ENCODE peak calls at places on chromosomes 5 and 9, in five cellular contexts. P is Karpas-422, N is HCT116, F is OCI-LY7, Z is PC-3. R is an unnamed sample.

GRCh38 chr5:54658014-54658413 is 140.5 kb downstream of the SNX18 start:
- DNase-seq in N (no peak), F (no peak), Z (peak; percentile 27), P (no peak), R (peak; percentile 51)

GRCh38 chr9:35962126-35962906 is 4.4 kb upstream of the OR2S2 start:
- DNase-seq in P (no peak), N (no peak), Z (peak; percentile 56), F (no peak), R (peak; percentile 72)

GRCh38 chr5:14920121-14920520 is 48.5 kb upstream of the ANKH start:
- DNase-seq in F (no peak), N (no peak), Z (peak; percentile 21), P (no peak), R (no peak)

GRCh38 chr9:112007575-112008240 is 111.1 kb downstream of the UGCG start:
- DNase-seq in P (no peak), F (no peak), Z (no peak), N (peak; percentile 37), R (peak; percentile 66)

GRCh38 chr9:749712-750111 is 91.8 kb upstream of the DMRT1 start:
- DNase-seq in Z (no peak), P (no peak), N (no peak), F (peak; percentile 26), R (peak; percentile 63)

GRCh38 chr5:90365328-90365727 is 44.2 kb downstream of the CETN3 start:
- DNase-seq in P (no peak), N (no peak), F (no peak), Z (no peak), R (no peak)

GRCh38 chr5:135189024-135189423 is 155.0 kb upstream of the PITX1 start:
- DNase-seq in P (no peak), Z (no peak), N (no peak), F (no peak), R (no peak)

GRCh38 chr5:128021411-128021810 is 62.2 kb upstream of the SLC12A2 start:
- DNase-seq in N (no peak), P (no peak), Z (no peak), F (no peak), R (peak; percentile 26)

GRCh38 chr5:149151717-149152116 is 10.4 kb downstream of the ABLIM3 start:
- DNase-seq in P (no peak), Z (peak; percentile 77), N (no peak), F (no peak), R (no peak)

GRCh38 chr9:99622679-99623078 is 199.0 kb upstream of the NR4A3 start:
- DNase-seq in P (no peak), F (no peak), N (no peak), Z (no peak), R (no peak)

GRCh38 chr9:134452728-134453127 is 126.5 kb downstream of the RXRA start:
- DNase-seq in N (no peak), F (no peak), Z (no peak), P (no peak), R (no peak)

GRCh38 chr5:159262472-159262858 is 625 bp upstream of the UBLCP1 start:
- DNase-seq in Z (peak; percentile 53), N (peak; percentile 18), F (no peak), P (peak; percentile 58), R (peak; percentile 45)

GRCh38 chr5:77232545-77232944 is 22.1 kb downstream of the PDE8B start:
- DNase-seq in F (no peak), Z (no peak), P (no peak), N (no peak), R (no peak)

GRCh38 chr5:54401515-54401914 is 54.0 kb upstream of the HSPB3 start:
- DNase-seq in N (no peak), P (no peak), Z (no peak), F (peak; percentile 16), R (no peak)

GRCh38 chr5:4348418-4348817 is 752.8 kb downstream of the IRX1 start:
- DNase-seq in N (no peak), P (no peak), F (no peak), Z (no peak), R (no peak)

GRCh38 chr5:124030043-124030461 is 518.1 kb downstream of the CSNK1G3 start:
- DNase-seq in P (no peak), Z (no peak), F (no peak), N (no peak), R (no peak)

DNA sequence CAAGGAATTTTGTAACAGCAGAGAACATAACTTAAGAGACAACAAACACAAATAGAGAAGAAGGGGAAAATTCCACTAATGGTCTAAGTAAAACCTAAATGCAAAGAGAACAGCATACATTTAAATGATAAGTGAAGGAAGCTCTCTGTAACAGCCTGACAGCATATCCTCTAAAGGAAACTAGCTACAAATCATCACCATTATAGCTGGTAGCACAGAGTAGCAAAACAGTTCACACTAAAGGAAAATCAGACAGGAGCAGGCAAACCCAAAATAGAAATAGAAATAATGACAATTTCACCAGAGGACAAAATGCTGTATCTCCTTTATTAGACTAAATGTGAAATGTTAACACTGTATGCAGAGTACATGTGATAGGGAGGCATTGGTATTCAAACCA is 532.8 kb downstream of the PTPRD start:
- DNase-seq in N (no peak), F (no peak), P (no peak), Z (no peak), R (no peak)
- H3K4me2 ChIP-seq in N (no peak overlapping the region), F (no peak overlapping the region), P (no peak overlapping the region), Z (no peak overlapping the region), R (no peak overlapping the region)

GRCh38 chr9:21144620-21145019 is 3.0 kb upstream of the IFNW1 start:
- DNase-seq in N (no peak), P (no peak), F (no peak), Z (no peak), R (no peak)
- H3K4me3 ChIP-seq in N (no peak overlapping the region), P (no peak overlapping the region), F (no peak overlapping the region), Z (no peak overlapping the region), R (no peak overlapping the region)

GRCh38 chr9:120937127-120937526 is 10.5 kb upstream of the TRAF1 start:
- DNase-seq in P (no peak), N (no peak), Z (no peak), F (no peak), R (no peak)

GRCh38 chr9:120935383-120935857 is 8.8 kb upstream of the TRAF1 start:
- DNase-seq in Z (peak; percentile 90), P (peak; percentile 86), F (peak; percentile 44), N (no peak), R (peak; percentile 86)

GRCh38 chr9:120936764-120937122 is 10.1 kb upstream of the TRAF1 start:
- DNase-seq in P (no peak), F (no peak), N (no peak), Z (no peak), R (no peak)

GRCh38 chr9:120937596-120937995 is 11.0 kb upstream of the TRAF1 start:
- DNase-seq in P (no peak), Z (no peak), F (no peak), N (no peak), R (peak; percentile 51)

GRCh38 chr9:120936011-120936763 is 9.6 kb upstream of the TRAF1 start:
- DNase-seq in N (peak; percentile 83), Z (peak; percentile 93), F (peak; percentile 92), P (peak; percentile 98), R (peak; percentile 97)
- H2AFZ ChIP-seq in N (peak overlapping the region; percentile 75), Z (peak overlapping the region; percentile 39), F (peak overlapping the region; percentile 47), P (no peak overlapping the region), R (peak overlapping the region; percentile 13)

GRCh38 chr5:68137451-68138190 is 77.9 kb upstream of the PIK3R1 start:
- DNase-seq in F (no peak), Z (no peak), N (no peak), P (no peak), R (peak; percentile 24)
- H3K4me2 ChIP-seq in F (no peak overlapping the region), Z (no peak overlapping the region), N (no peak overlapping the region), P (no peak overlapping the region), R (no peak overlapping the region)

GRCh38 chr5:73815631-73816030 is 189.6 kb downstream of the ARHGEF28 start:
- DNase-seq in Z (peak; percentile 25), P (no peak), F (no peak), N (no peak), R (no peak)

GRCh38 chr5:73814234-73814846 is 188.3 kb downstream of the ARHGEF28 start:
- DNase-seq in N (no peak), F (no peak), P (no peak), Z (no peak), R (no peak)

GRCh38 chr5:73816656-73817420 is 190.8 kb downstream of the ARHGEF28 start:
- DNase-seq in P (no peak), N (no peak), Z (no peak), F (no peak), R (peak; percentile 85)

GRCh38 chr5:73812457-73812856 is 186.5 kb downstream of the ARHGEF28 start:
- DNase-seq in Z (no peak), N (no peak), P (no peak), F (no peak), R (peak; percentile 70)

GRCh38 chr5:73812962-73813588 is 187.1 kb downstream of the ARHGEF28 start:
- DNase-seq in N (no peak), Z (no peak), F (no peak), P (no peak), R (no peak)
- H3K4me3 ChIP-seq in N (no peak overlapping the region), Z (no peak overlapping the region), F (no peak overlapping the region), P (no peak overlapping the region), R (no peak overlapping the region)

DNA sequence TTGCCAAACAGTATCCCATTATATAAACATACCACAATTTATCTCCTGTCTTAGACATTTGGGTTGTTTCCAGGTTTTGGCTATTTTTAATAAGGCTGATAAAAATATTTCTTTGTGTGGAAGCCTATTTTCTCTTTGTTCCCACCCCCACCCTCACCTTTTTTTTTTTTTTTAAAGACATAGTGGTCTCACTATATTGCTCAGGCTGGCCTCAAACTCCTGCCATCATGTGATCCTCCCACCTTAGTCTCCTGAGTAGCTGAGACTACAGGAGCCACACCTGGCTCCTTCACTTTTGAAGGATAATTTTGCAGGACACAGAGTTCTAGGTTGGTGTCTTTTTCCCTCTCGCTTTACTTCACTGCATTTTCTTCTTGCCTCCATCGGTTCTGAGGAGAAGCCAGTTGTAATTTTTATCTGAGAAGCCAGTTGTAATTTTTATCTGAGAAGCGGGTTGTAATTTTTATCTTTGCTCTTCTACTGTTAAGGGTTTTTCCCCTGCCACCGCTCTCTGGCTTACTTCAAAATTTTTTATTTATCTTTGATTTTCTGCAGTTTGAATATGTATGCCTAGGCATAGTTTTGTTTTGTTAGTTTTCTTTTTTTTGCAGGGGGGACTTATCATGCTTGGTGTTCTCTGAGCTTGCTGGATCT is 147.9 kb upstream of the CHD1 start:
- DNase-seq in F (no peak), Z (no peak), N (no peak), P (no peak), R (no peak)
- H2AFZ ChIP-seq in F (no peak overlapping the region), Z (no peak overlapping the region), N (no peak overlapping the region), P (no peak overlapping the region), R (no peak overlapping the region)

DNA sequence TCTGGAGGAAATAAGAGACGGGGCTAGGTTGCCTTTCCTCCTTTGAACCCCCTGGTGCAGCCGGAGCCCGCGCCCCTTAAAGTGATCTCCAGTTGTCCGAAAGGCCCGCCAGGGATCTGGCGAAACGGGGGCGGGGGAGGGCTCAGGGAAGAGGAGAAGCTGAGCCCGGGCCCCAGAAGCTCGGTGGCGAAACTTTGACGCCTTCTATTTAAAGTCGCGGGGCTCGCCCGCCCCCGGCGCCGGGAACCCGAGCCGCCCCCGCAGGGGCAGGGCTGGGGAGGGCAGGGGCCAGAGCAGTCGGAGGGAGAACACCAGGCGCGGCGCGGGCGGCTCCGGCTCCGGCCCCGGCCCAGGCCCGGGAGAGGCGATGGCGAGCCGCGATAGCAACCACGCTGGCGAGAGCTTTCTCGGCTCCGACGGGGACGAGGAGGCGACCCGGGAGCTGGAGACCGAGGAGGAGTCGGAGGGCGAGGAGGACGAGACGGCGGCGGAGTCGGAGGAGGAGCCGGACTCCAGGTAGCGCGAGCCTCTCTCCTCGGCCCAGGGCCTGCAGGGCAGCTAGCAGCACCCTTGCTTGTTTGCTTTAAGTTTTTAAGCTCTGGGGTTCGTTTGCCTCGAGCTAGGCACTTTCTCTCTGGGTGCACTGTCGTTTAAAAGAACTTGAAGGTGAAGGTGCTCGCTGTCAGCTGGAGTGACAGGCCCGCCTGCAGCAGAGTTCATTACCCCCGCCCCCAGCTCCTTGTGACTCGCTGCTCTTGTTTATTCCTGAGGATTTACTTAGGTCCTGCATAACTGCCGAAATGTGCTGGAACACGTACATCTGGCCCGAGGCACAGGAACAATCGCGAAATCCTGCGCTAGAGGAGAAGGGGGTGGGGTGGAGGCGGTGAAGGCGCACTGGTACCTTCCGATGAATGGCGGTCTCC is at the start of gene CMYA5:
- DNase-seq in P (no peak), F (no peak), N (no peak), Z (no peak), R (peak; percentile 28)
- H3K4me2 ChIP-seq in P (no peak within 1 kb of the TSS), F (no peak within 1 kb of the TSS), N (no peak within 1 kb of the TSS), Z (no peak within 1 kb of the TSS), R (peak within 1 kb of the TSS; percentile 88)